ENCODE peak calls at places on chromosomes 6 and 20, in eight cellular contexts. S is cardiac muscle cell, J is sigmoid colon, E is uterus, F is mammary epithelial cell, N is stomach, U is neuronal stem cell, M is psoas muscle. X is an unnamed sample. For H3K4me1, the result is how much of the 10 kb centered on the place peaks cover.

GRCh38 chr6:41705996-41706835 is 29.2 kb downstream of the TFEB start:
- DNase-seq in F (peak), N (peak), S (peak), E (peak), J (peak), U (peak), M (peak), X (peak)

GRCh38 chr6:24126586-24127192 is 674 bp downstream of the NRSN1 start:
- DNase-seq in J (no peak), S (peak), F (peak), N (no peak), M (no peak), U (peak), E (no peak), X (no peak)

GRCh38 chr6:162058281-162058875 is 669.2 kb downstream of the PRKN start:
- DNase-seq in M (no peak), J (no peak), N (peak), U (no peak), E (no peak), F (peak), S (no peak), X (no peak)

GRCh38 chr6:39882567-39882953 is 51.7 kb downstream of the MOCS1 start:
- DNase-seq in N (no peak), U (no peak), J (peak), E (no peak), M (no peak), S (peak), F (no peak), X (no peak)

GRCh38 chr20:8094415-8094818 is 37.6 kb upstream of the PLCB1 start:
- DNase-seq in E (peak), M (peak), F (no peak), U (no peak), N (peak), S (peak), J (peak), X (no peak)

GRCh38 chr20:4113996-4114603 is 98.7 kb upstream of the RNF24 start:
- DNase-seq in J (no peak), N (no peak), M (no peak), S (no peak), U (no peak), F (no peak), E (no peak), X (no peak)

GRCh38 chr6:27517928-27518787 is 45.3 kb upstream of the ZNF184 start:
- DNase-seq in J (no peak), M (no peak), F (peak), U (no peak), E (no peak), S (no peak), N (no peak), X (no peak)

GRCh38 chr20:52060794-52061714 is 130.5 kb downstream of the ZFP64 start:
- DNase-seq in E (no peak), N (no peak), F (no peak), J (no peak), S (peak), U (peak), M (no peak), X (no peak)

GRCh38 chr20:15706719-15707118 is 866.5 kb downstream of the KIF16B start:
- DNase-seq in S (no peak), E (no peak), U (no peak), M (no peak), N (no peak), F (peak), J (no peak), X (no peak)

GRCh38 chr6:2715737-2716136 is 35.0 kb downstream of the MYLK4 start:
- DNase-seq in U (no peak), M (no peak), S (no peak), E (no peak), F (no peak), J (no peak), N (no peak), X (no peak)

GRCh38 chr20:61628901-61629300 is 376.8 kb downstream of the CDH4 start:
- DNase-seq in S (no peak), N (no peak), F (peak), M (no peak), U (no peak), E (no peak), J (no peak), X (no peak)

GRCh38 chr20:53934421-53935352 is 135.7 kb downstream of the BCAS1 start:
- DNase-seq in U (no peak), E (peak), F (peak), M (no peak), J (no peak), S (peak), N (no peak), X (peak)

GRCh38 chr20:25046181-25046641 is 11.7 kb downstream of the ACSS1 start:
- DNase-seq in U (no peak), J (peak), E (no peak), M (peak), N (peak), F (no peak), S (no peak), X (no peak)

GRCh38 chr6:148934534-148934933 is 187.7 kb downstream of the UST start:
- DNase-seq in M (peak), S (peak), N (no peak), U (no peak), J (peak), E (peak), F (no peak), X (no peak)

GRCh38 chr6:130020106-130020851 is 1.9 kb downstream of the L3MBTL3 start:
- DNase-seq in N (peak), J (peak), E (peak), S (peak), M (peak), U (peak), F (peak), X (peak)

GRCh38 chr6:75204959-75205775 is 686 bp downstream of the COL12A1 start:
- DNase-seq in F (peak), U (peak), M (peak), S (peak), N (no peak), J (peak), E (peak), X (peak)

GRCh38 chr6:129859524-129859923 is 1.6 kb downstream of the TMEM244 start:
- DNase-seq in U (no peak), E (no peak), F (no peak), M (no peak), S (peak), J (no peak), N (no peak), X (no peak)

GRCh38 chr20:46040902-46041535 is 12.0 kb downstream of the SLC12A5 start:
- DNase-seq in J (no peak), F (peak), U (peak), M (no peak), E (no peak), S (peak), N (peak), X (no peak)

GRCh38 chr6:30103630-30104179 is 9.2 kb downstream of the TRIM31 start:
- DNase-seq in E (no peak), M (no peak), S (no peak), F (no peak), J (no peak), N (no peak), U (no peak), X (no peak)

GRCh38 chr6:9456241-9456658 is 958.6 kb downstream of the TFAP2A start:
- DNase-seq in N (no peak), E (no peak), F (no peak), M (no peak), U (peak), S (no peak), J (no peak), X (no peak)

GRCh38 chr6:41581381-41581991 is 35.3 kb downstream of the FOXP4 start:
- DNase-seq in U (no peak), E (peak), F (peak), S (peak), M (peak), J (peak), N (no peak), X (peak)

GRCh38 chr6:111124406-111124805 is 37.1 kb downstream of the SLC16A10 start:
- DNase-seq in M (no peak), E (no peak), U (no peak), N (no peak), J (no peak), F (no peak), S (no peak), X (no peak)

GRCh38 chr6:152170702-152171667 is 363.5 kb downstream of the ESR1 start:
- DNase-seq in E (no peak), F (no peak), U (no peak), M (no peak), J (no peak), N (peak), S (peak), X (no peak)

GRCh38 chr20:9409352-9409751 is 105.0 kb upstream of the LAMP5 start:
- DNase-seq in M (no peak), F (peak), S (peak), J (no peak), E (no peak), U (no peak), N (no peak), X (no peak)

GRCh38 chr6:75124983-75125382 is 80.9 kb downstream of the COL12A1 start:
- DNase-seq in U (no peak), E (no peak), S (no peak), J (no peak), N (no peak), M (no peak), F (no peak), X (no peak)

GRCh38 chr20:20367681-20368413 is at the start of gene INSM1:
- DNase-seq in J (no peak), S (no peak), E (no peak), M (no peak), F (no peak), U (peak), N (no peak), X (peak)

GRCh38 chr6:75350156-75350555 is 65.6 kb upstream of the TMEM30A start:
- DNase-seq in N (no peak), M (no peak), J (no peak), E (no peak), F (no peak), S (no peak), U (no peak), X (no peak)

GRCh38 chr6:137705166-137706064 is 161.6 kb upstream of the TNFAIP3 start:
- DNase-seq in F (peak), N (peak), J (peak), U (peak), E (peak), M (peak), S (peak), X (peak)

GRCh38 chr6:104428201-104428600 is 431.5 kb downstream of the HACE1 start:
- DNase-seq in F (no peak), E (no peak), U (no peak), M (no peak), N (no peak), J (no peak), S (no peak), X (no peak)

GRCh38 chr6:101226677-101227135 is 166.8 kb upstream of the GRIK2 start:
- DNase-seq in N (no peak), S (peak), J (no peak), F (peak), U (peak), M (no peak), E (no peak), X (no peak)

DNA sequence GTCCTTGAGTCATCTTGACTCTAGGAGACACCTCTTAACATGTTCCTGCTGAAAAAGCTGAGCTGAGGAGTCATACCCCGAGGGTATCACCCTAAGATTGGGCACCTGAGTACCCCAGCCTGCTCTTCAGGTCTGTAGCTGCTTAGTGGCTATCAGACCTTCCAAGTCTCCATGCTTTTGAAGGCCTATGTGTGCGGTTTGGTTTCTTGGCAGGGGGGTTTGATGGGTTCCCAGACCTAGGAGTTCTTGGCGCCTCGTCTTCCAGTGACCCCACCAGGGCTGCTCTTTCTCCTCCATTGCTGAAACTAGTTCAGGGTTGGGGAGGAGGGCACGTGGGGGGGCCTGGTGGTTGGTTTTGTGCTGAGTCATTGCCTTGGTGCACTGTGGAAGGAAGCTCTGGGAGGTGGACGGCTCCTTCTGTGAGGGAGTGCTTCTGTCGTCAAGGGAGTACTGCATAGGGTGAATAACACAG is 20.1 kb downstream of the IGF2R start:
- DNase-seq in J (no peak), N (no peak), E (no peak), M (no peak), F (no peak), U (no peak), S (peak), X (peak)
- H3K27ac ChIP-seq in J (no peak), N (no peak), E (peak), M (no peak), F (no peak), U (no peak), S (no peak), X (no peak)

DNA sequence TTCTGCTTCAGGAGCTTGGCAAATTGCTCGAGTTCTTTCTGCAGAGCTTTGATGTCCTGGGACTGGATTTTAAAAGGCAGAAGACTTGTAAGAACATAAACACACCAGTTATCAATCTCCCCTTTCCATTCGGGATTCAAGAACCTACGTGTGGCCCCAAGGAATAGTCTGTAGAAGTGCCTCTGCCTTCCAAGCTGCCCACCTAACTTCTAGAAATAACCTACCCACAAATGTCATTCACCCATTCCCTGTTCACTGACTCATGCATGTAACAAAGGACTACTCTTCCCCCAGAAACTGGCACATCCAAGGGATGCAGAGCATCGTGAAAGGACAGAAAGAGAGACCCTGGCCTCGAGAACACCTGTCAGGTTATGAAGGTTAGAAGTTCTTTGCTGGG is 4.5 kb downstream of the POU5F1 start:
- DNase-seq in S (no peak), E (no peak), F (no peak), N (no peak), J (no peak), U (no peak), M (no peak), X (no peak)
- H3K4me1 ChIP-seq in S (under half), E (under half), F (under half), N (under half), J (under half), U (under half), M (under half), X (under half)

DNA sequence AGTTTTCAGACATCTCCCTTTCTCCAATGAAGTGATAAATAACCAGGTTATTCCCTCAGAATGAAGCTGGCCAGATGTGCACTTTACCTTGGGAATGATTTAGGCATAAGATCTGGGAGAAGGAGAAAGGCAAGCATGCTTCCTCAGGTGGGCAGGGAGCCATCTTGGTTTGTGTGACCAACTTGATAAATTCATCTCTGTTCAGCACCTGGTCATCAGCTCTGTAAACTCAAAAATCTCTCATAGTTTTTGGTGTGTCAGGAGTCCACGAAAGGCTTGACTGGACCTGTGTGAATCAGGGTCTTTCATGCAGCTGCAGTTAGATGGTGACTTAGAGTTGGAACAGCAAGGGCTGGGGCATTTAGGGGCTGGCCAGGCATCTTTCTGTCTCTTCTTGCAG is 24.5 kb downstream of the ENPP1 start:
- DNase-seq in N (no peak), M (no peak), J (no peak), U (no peak), E (no peak), S (no peak), F (no peak), X (no peak)
- H3K27ac ChIP-seq in N (no peak), M (no peak), J (no peak), U (no peak), E (peak), S (no peak), F (no peak), X (no peak)

GRCh38 chr20:13469262-13469661 is 169.5 kb downstream of the TASP1 start:
- DNase-seq in F (no peak), J (no peak), U (no peak), E (no peak), M (no peak), S (no peak), N (no peak), X (no peak)

GRCh38 chr20:13464702-13465101 is 174.0 kb downstream of the TASP1 start:
- DNase-seq in F (peak), M (no peak), N (no peak), S (peak), E (no peak), J (no peak), U (no peak), X (no peak)

DNA sequence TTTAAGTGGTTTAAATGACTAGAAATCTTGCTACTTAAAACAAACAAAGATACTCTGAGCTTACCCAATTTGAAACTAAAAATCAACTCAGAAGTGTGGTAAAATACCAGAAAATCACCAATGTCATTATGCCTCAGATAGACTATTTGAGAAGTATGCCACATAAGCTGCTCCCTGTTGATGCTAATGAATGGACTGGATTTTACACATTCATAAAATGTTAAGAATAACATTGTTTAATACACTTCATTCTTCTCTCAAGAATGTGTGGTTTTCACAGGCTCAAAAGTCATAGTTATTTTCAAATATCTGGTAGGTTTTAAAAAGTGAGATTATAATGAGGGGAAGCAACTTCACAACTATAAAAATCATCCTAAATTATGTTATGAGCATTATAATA is 170.6 kb downstream of the TASP1 start:
- DNase-seq in U (no peak), J (no peak), M (no peak), N (no peak), F (no peak), E (no peak), S (no peak), X (no peak)
- H3K4me1 ChIP-seq in U (under half), J (under half), M (under half), N (under half), F (under half), E (under half), S (under half), X (under half)